ENCODE peak calls at places on chromosomes 11 and 22, in five cellular contexts. One of them, this sample, is unnamed.

GRCh38 chr22:46586531-46587011 is 33.6 kb upstream of the GRAMD4 start:
- DNase-seq in CD8-positive, alpha-beta memory T cell: no peak
- DNase-seq in brain microvascular endothelial cell: no peak
- DNase-seq in CD4-positive, alpha-beta T cell: no peak
- DNase-seq in astrocyte: no peak
- DNase-seq in this sample: no peak

GRCh38 chr11:102399189-102399588 is 52.2 kb downstream of the BIRC2 start:
- DNase-seq in CD8-positive, alpha-beta memory T cell: no peak
- DNase-seq in CD4-positive, alpha-beta T cell: no peak
- DNase-seq in astrocyte: no peak
- DNase-seq in brain microvascular endothelial cell: no peak
- DNase-seq in this sample: no peak

GRCh38 chr11:23078289-23078971 is 218.2 kb upstream of the CCDC179 start:
- DNase-seq in brain microvascular endothelial cell: peak; percentile 9
- DNase-seq in CD4-positive, alpha-beta T cell: no peak
- DNase-seq in CD8-positive, alpha-beta memory T cell: no peak
- DNase-seq in astrocyte: peak; percentile 63
- DNase-seq in this sample: no peak

GRCh38 chr22:44338906-44339305 is 26.2 kb upstream of the SHISAL1 start:
- DNase-seq in CD4-positive, alpha-beta T cell: no peak
- DNase-seq in brain microvascular endothelial cell: no peak
- DNase-seq in astrocyte: no peak
- DNase-seq in CD8-positive, alpha-beta memory T cell: no peak
- DNase-seq in this sample: no peak

GRCh38 chr22:48084041-48084748 is 1321.7 kb downstream of the TBC1D22A start:
- DNase-seq in astrocyte: no peak
- DNase-seq in CD8-positive, alpha-beta memory T cell: no peak
- DNase-seq in brain microvascular endothelial cell: no peak
- DNase-seq in CD4-positive, alpha-beta T cell: no peak
- DNase-seq in this sample: no peak

GRCh38 chr11:61513143-61513740 is 4.7 kb downstream of the LRRC10B start:
- DNase-seq in CD4-positive, alpha-beta T cell: no peak
- DNase-seq in brain microvascular endothelial cell: no peak
- DNase-seq in astrocyte: no peak
- DNase-seq in CD8-positive, alpha-beta memory T cell: no peak
- DNase-seq in this sample: no peak

GRCh38 chr22:17922925-17923898 is 101.1 kb downstream of the MICAL3 start:
- DNase-seq in CD4-positive, alpha-beta T cell: no peak
- DNase-seq in brain microvascular endothelial cell: peak; percentile 70
- DNase-seq in astrocyte: peak; percentile 97
- DNase-seq in CD8-positive, alpha-beta memory T cell: no peak
- DNase-seq in this sample: no peak

GRCh38 chr11:121415861-121416260 is 36.3 kb upstream of the SORL1 start:
- DNase-seq in astrocyte: no peak
- DNase-seq in CD4-positive, alpha-beta T cell: no peak
- DNase-seq in CD8-positive, alpha-beta memory T cell: no peak
- DNase-seq in brain microvascular endothelial cell: no peak
- DNase-seq in this sample: no peak

GRCh38 chr11:45045692-45046471 is 95.2 kb upstream of the TP53I11 start:
- DNase-seq in astrocyte: peak; percentile 34
- DNase-seq in CD4-positive, alpha-beta T cell: peak; percentile 7
- DNase-seq in brain microvascular endothelial cell: peak; percentile 39
- DNase-seq in CD8-positive, alpha-beta memory T cell: no peak
- DNase-seq in this sample: peak; percentile 15

DNA sequence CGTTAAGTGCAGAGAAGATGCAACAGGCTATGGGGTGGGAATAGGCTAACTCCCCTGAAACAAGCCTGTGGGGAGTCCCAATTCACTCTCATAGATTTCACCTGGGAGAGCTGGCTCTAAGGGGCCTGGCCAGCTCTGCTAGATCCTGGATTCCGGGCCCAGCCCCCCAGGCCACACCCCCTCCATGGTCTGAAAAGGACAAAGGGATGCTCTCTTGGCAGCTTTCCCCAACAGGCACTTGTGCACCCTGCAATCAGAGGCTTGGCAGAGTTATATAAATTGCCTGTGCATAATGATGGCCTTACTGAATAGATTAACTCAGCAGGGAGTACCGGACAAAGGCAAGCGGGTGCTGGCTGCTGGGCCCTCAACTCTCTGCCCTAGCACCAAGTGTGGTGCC is 461.6 kb downstream of the BUD13 start:
- DNase-seq in brain microvascular endothelial cell: no peak
- DNase-seq in astrocyte: no peak
- DNase-seq in CD4-positive, alpha-beta T cell: no peak
- DNase-seq in CD8-positive, alpha-beta memory T cell: no peak
- DNase-seq in this sample: no peak
- H3K27ac ChIP-seq in brain microvascular endothelial cell: no peak overlapping the region
- H3K27ac ChIP-seq in astrocyte: no peak overlapping the region
- H3K27ac ChIP-seq in CD4-positive, alpha-beta T cell: no peak overlapping the region
- H3K27ac ChIP-seq in CD8-positive, alpha-beta memory T cell: no peak overlapping the region
- H3K27ac ChIP-seq in this sample: no peak overlapping the region

GRCh38 chr11:35980646-35981402 is 37.0 kb downstream of the LDLRAD3 start:
- DNase-seq in CD8-positive, alpha-beta memory T cell: no peak
- DNase-seq in brain microvascular endothelial cell: peak; percentile 26
- DNase-seq in astrocyte: no peak
- DNase-seq in CD4-positive, alpha-beta T cell: no peak
- DNase-seq in this sample: no peak

GRCh38 chr11:35981581-35981980 is 37.7 kb downstream of the LDLRAD3 start:
- DNase-seq in astrocyte: no peak
- DNase-seq in CD8-positive, alpha-beta memory T cell: no peak
- DNase-seq in brain microvascular endothelial cell: no peak
- DNase-seq in CD4-positive, alpha-beta T cell: no peak
- DNase-seq in this sample: no peak

GRCh38 chr11:35978891-35979290 is 35.0 kb downstream of the LDLRAD3 start:
- DNase-seq in CD4-positive, alpha-beta T cell: no peak
- DNase-seq in CD8-positive, alpha-beta memory T cell: no peak
- DNase-seq in brain microvascular endothelial cell: no peak
- DNase-seq in astrocyte: no peak
- DNase-seq in this sample: no peak

GRCh38 chr11:35983965-35984364 is 40.1 kb downstream of the LDLRAD3 start:
- DNase-seq in CD4-positive, alpha-beta T cell: no peak
- DNase-seq in CD8-positive, alpha-beta memory T cell: no peak
- DNase-seq in brain microvascular endothelial cell: no peak
- DNase-seq in astrocyte: no peak
- DNase-seq in this sample: no peak

GRCh38 chr11:35982061-35982460 is 38.2 kb downstream of the LDLRAD3 start:
- DNase-seq in brain microvascular endothelial cell: no peak
- DNase-seq in CD8-positive, alpha-beta memory T cell: no peak
- DNase-seq in CD4-positive, alpha-beta T cell: no peak
- DNase-seq in astrocyte: no peak
- DNase-seq in this sample: no peak
- H3K27ac ChIP-seq in brain microvascular endothelial cell: no peak overlapping the region
- H3K27ac ChIP-seq in CD8-positive, alpha-beta memory T cell: no peak overlapping the region
- H3K27ac ChIP-seq in CD4-positive, alpha-beta T cell: no peak overlapping the region
- H3K27ac ChIP-seq in astrocyte: no peak overlapping the region
- H3K27ac ChIP-seq in this sample: peak overlapping the region; percentile 32

GRCh38 chr22:28440517-28441366 is 238.9 kb downstream of the TTC28 start:
- DNase-seq in astrocyte: peak; percentile 79
- DNase-seq in brain microvascular endothelial cell: peak; percentile 24
- DNase-seq in CD4-positive, alpha-beta T cell: no peak
- DNase-seq in CD8-positive, alpha-beta memory T cell: no peak
- DNase-seq in this sample: no peak
- H3K27ac ChIP-seq in astrocyte: no peak overlapping the region
- H3K27ac ChIP-seq in brain microvascular endothelial cell: no peak overlapping the region
- H3K27ac ChIP-seq in CD4-positive, alpha-beta T cell: no peak overlapping the region
- H3K27ac ChIP-seq in CD8-positive, alpha-beta memory T cell: no peak overlapping the region
- H3K27ac ChIP-seq in this sample: no peak overlapping the region

GRCh38 chr22:33884829-33885228 is 35.4 kb downstream of the LARGE1 start:
- DNase-seq in astrocyte: no peak
- DNase-seq in brain microvascular endothelial cell: no peak
- DNase-seq in CD8-positive, alpha-beta memory T cell: no peak
- DNase-seq in CD4-positive, alpha-beta T cell: no peak
- DNase-seq in this sample: no peak

GRCh38 chr22:33882991-33883390 is 37.3 kb downstream of the LARGE1 start:
- DNase-seq in CD8-positive, alpha-beta memory T cell: no peak
- DNase-seq in CD4-positive, alpha-beta T cell: no peak
- DNase-seq in astrocyte: no peak
- DNase-seq in brain microvascular endothelial cell: no peak
- DNase-seq in this sample: no peak

GRCh38 chr22:33883961-33884808 is 36.1 kb downstream of the LARGE1 start:
- DNase-seq in brain microvascular endothelial cell: no peak
- DNase-seq in CD8-positive, alpha-beta memory T cell: no peak
- DNase-seq in astrocyte: peak; percentile 10
- DNase-seq in CD4-positive, alpha-beta T cell: no peak
- DNase-seq in this sample: no peak

GRCh38 chr22:33886696-33887095 is 33.6 kb downstream of the LARGE1 start:
- DNase-seq in CD4-positive, alpha-beta T cell: no peak
- DNase-seq in astrocyte: no peak
- DNase-seq in brain microvascular endothelial cell: no peak
- DNase-seq in CD8-positive, alpha-beta memory T cell: no peak
- DNase-seq in this sample: no peak

DNA sequence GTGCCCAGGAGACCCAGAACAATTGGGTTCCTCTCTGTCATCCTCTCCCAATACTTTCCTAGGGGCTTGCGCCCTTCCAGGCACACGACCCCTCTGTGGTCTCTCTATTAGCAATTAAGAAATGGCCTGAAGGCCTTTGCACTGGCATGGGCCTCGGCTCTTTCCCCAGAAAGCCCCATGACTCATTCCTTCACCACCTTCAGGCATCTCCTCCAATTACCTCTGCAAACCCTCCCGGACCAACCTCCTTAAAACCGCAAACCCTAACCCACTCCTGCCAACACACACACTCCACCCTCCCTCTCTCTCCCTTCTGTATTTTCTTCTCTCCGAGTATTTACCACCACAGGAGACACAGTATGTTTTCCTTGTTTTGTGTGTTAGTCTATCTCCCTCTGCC is 36.7 kb downstream of the LARGE1 start:
- DNase-seq in astrocyte: peak; percentile 29
- DNase-seq in CD8-positive, alpha-beta memory T cell: no peak
- DNase-seq in brain microvascular endothelial cell: no peak
- DNase-seq in CD4-positive, alpha-beta T cell: no peak
- DNase-seq in this sample: no peak
- H3K27ac ChIP-seq in astrocyte: no peak overlapping the region
- H3K27ac ChIP-seq in CD8-positive, alpha-beta memory T cell: no peak overlapping the region
- H3K27ac ChIP-seq in brain microvascular endothelial cell: no peak overlapping the region
- H3K27ac ChIP-seq in CD4-positive, alpha-beta T cell: no peak overlapping the region
- H3K27ac ChIP-seq in this sample: no peak overlapping the region

GRCh38 chr22:43001271-43002197 is 13.4 kb downstream of the PACSIN2 start:
- DNase-seq in astrocyte: peak; percentile 67
- DNase-seq in CD8-positive, alpha-beta memory T cell: no peak
- DNase-seq in brain microvascular endothelial cell: peak; percentile 49
- DNase-seq in CD4-positive, alpha-beta T cell: no peak
- DNase-seq in this sample: peak; percentile 9
- H3K27ac ChIP-seq in astrocyte: peak overlapping the region; percentile 87
- H3K27ac ChIP-seq in CD8-positive, alpha-beta memory T cell: no peak overlapping the region
- H3K27ac ChIP-seq in brain microvascular endothelial cell: peak overlapping the region; percentile 71
- H3K27ac ChIP-seq in CD4-positive, alpha-beta T cell: no peak overlapping the region
- H3K27ac ChIP-seq in this sample: peak overlapping the region; percentile 23